ENCODE peak calls at places on chromosomes 16 and 17, in eight cellular contexts. One of them, this sample, is unnamed. For H3K4me1, the result is how much of the 10 kb centered on the place peaks cover.

GRCh38 chr16:23670137-23670776 is 8.4 kb upstream of the PLK1 start:
- DNase-seq in fibroblast of lung: peak
- DNase-seq in cardiac muscle cell: no peak
- DNase-seq in CD8-positive, alpha-beta T cell: no peak
- DNase-seq in IMR-90: peak
- DNase-seq in ascending aorta: no peak
- DNase-seq in psoas muscle: no peak
- DNase-seq in PC-3: peak
- DNase-seq in this sample: no peak

GRCh38 chr17:35373984-35374765 is 754 bp upstream of the SLFN11 start:
- DNase-seq in fibroblast of lung: peak
- DNase-seq in cardiac muscle cell: peak
- DNase-seq in CD8-positive, alpha-beta T cell: peak
- DNase-seq in IMR-90: peak
- DNase-seq in ascending aorta: peak
- DNase-seq in psoas muscle: peak
- DNase-seq in PC-3: peak
- DNase-seq in this sample: peak

GRCh38 chr17:40479754-40480480 is 21.5 kb downstream of the TNS4 start:
- DNase-seq in fibroblast of lung: no peak
- DNase-seq in cardiac muscle cell: no peak
- DNase-seq in CD8-positive, alpha-beta T cell: no peak
- DNase-seq in IMR-90: no peak
- DNase-seq in ascending aorta: no peak
- DNase-seq in psoas muscle: no peak
- DNase-seq in PC-3: peak
- DNase-seq in this sample: no peak

GRCh38 chr17:75950850-75951554 is 10.2 kb upstream of the FBF1 start:
- DNase-seq in fibroblast of lung: peak
- DNase-seq in cardiac muscle cell: no peak
- DNase-seq in CD8-positive, alpha-beta T cell: no peak
- DNase-seq in IMR-90: peak
- DNase-seq in ascending aorta: no peak
- DNase-seq in psoas muscle: no peak
- DNase-seq in PC-3: no peak
- DNase-seq in this sample: no peak

GRCh38 chr16:82735176-82735575 is 108.4 kb downstream of the CDH13 start:
- DNase-seq in fibroblast of lung: no peak
- DNase-seq in cardiac muscle cell: peak
- DNase-seq in CD8-positive, alpha-beta T cell: no peak
- DNase-seq in IMR-90: no peak
- DNase-seq in ascending aorta: no peak
- DNase-seq in psoas muscle: peak
- DNase-seq in PC-3: no peak
- DNase-seq in this sample: no peak

GRCh38 chr17:6677158-6677831 is 25.7 kb downstream of the C17orf100 start:
- DNase-seq in fibroblast of lung: no peak
- DNase-seq in cardiac muscle cell: no peak
- DNase-seq in CD8-positive, alpha-beta T cell: no peak
- DNase-seq in IMR-90: peak
- DNase-seq in ascending aorta: no peak
- DNase-seq in psoas muscle: no peak
- DNase-seq in PC-3: no peak
- DNase-seq in this sample: no peak

GRCh38 chr17:6505425-6506142 is 50.8 kb downstream of the PITPNM3 start:
- DNase-seq in fibroblast of lung: peak
- DNase-seq in cardiac muscle cell: no peak
- DNase-seq in CD8-positive, alpha-beta T cell: no peak
- DNase-seq in IMR-90: peak
- DNase-seq in ascending aorta: no peak
- DNase-seq in psoas muscle: no peak
- DNase-seq in PC-3: peak
- DNase-seq in this sample: no peak

GRCh38 chr17:79680381-79680780 is 50.4 kb upstream of the ENPP7 start:
- DNase-seq in fibroblast of lung: no peak
- DNase-seq in cardiac muscle cell: no peak
- DNase-seq in CD8-positive, alpha-beta T cell: no peak
- DNase-seq in IMR-90: no peak
- DNase-seq in ascending aorta: no peak
- DNase-seq in psoas muscle: no peak
- DNase-seq in PC-3: no peak
- DNase-seq in this sample: no peak

GRCh38 chr17:81428945-81429344 is 33.7 kb downstream of the BAHCC1 start:
- DNase-seq in fibroblast of lung: no peak
- DNase-seq in cardiac muscle cell: no peak
- DNase-seq in CD8-positive, alpha-beta T cell: no peak
- DNase-seq in IMR-90: no peak
- DNase-seq in ascending aorta: no peak
- DNase-seq in psoas muscle: no peak
- DNase-seq in PC-3: no peak
- DNase-seq in this sample: no peak

GRCh38 chr16:58280146-58280845 is 14.5 kb downstream of the PRSS54 start:
- DNase-seq in fibroblast of lung: no peak
- DNase-seq in cardiac muscle cell: no peak
- DNase-seq in CD8-positive, alpha-beta T cell: no peak
- DNase-seq in IMR-90: no peak
- DNase-seq in ascending aorta: no peak
- DNase-seq in psoas muscle: no peak
- DNase-seq in PC-3: no peak
- DNase-seq in this sample: no peak

GRCh38 chr17:74280093-74280513 is 6.1 kb downstream of the DNAI2 start:
- DNase-seq in fibroblast of lung: no peak
- DNase-seq in cardiac muscle cell: no peak
- DNase-seq in CD8-positive, alpha-beta T cell: peak
- DNase-seq in IMR-90: no peak
- DNase-seq in ascending aorta: no peak
- DNase-seq in psoas muscle: no peak
- DNase-seq in PC-3: no peak
- DNase-seq in this sample: no peak

GRCh38 chr17:55162556-55162946 is 102.2 kb upstream of the HLF start:
- DNase-seq in fibroblast of lung: no peak
- DNase-seq in cardiac muscle cell: no peak
- DNase-seq in CD8-positive, alpha-beta T cell: no peak
- DNase-seq in IMR-90: no peak
- DNase-seq in ascending aorta: no peak
- DNase-seq in psoas muscle: no peak
- DNase-seq in PC-3: no peak
- DNase-seq in this sample: no peak

GRCh38 chr16:15796885-15797284 is 59.9 kb downstream of the MYH11 start:
- DNase-seq in fibroblast of lung: no peak
- DNase-seq in cardiac muscle cell: no peak
- DNase-seq in CD8-positive, alpha-beta T cell: no peak
- DNase-seq in IMR-90: no peak
- DNase-seq in ascending aorta: no peak
- DNase-seq in psoas muscle: no peak
- DNase-seq in PC-3: no peak
- DNase-seq in this sample: no peak

GRCh38 chr16:57533618-57534336 is 2.6 kb downstream of the CCDC102A start:
- DNase-seq in fibroblast of lung: no peak
- DNase-seq in cardiac muscle cell: peak
- DNase-seq in CD8-positive, alpha-beta T cell: peak
- DNase-seq in IMR-90: no peak
- DNase-seq in ascending aorta: peak
- DNase-seq in psoas muscle: no peak
- DNase-seq in PC-3: no peak
- DNase-seq in this sample: peak

GRCh38 chr16:56337858-56338325 is 87.5 kb downstream of the AMFR start:
- DNase-seq in fibroblast of lung: no peak
- DNase-seq in cardiac muscle cell: no peak
- DNase-seq in CD8-positive, alpha-beta T cell: no peak
- DNase-seq in IMR-90: no peak
- DNase-seq in ascending aorta: no peak
- DNase-seq in psoas muscle: no peak
- DNase-seq in PC-3: no peak
- DNase-seq in this sample: no peak

GRCh38 chr16:6977906-6978305 is 354.7 kb upstream of the RBFOX1 start:
- DNase-seq in fibroblast of lung: no peak
- DNase-seq in cardiac muscle cell: no peak
- DNase-seq in CD8-positive, alpha-beta T cell: no peak
- DNase-seq in IMR-90: no peak
- DNase-seq in ascending aorta: no peak
- DNase-seq in psoas muscle: no peak
- DNase-seq in PC-3: no peak
- DNase-seq in this sample: no peak

GRCh38 chr17:59785091-59785799 is 77.8 kb downstream of the VMP1 start:
- DNase-seq in fibroblast of lung: peak
- DNase-seq in cardiac muscle cell: no peak
- DNase-seq in CD8-positive, alpha-beta T cell: no peak
- DNase-seq in IMR-90: no peak
- DNase-seq in ascending aorta: no peak
- DNase-seq in psoas muscle: no peak
- DNase-seq in PC-3: peak
- DNase-seq in this sample: no peak

GRCh38 chr16:75750516-75750915 is 24.2 kb upstream of the CPHXL start:
- DNase-seq in fibroblast of lung: no peak
- DNase-seq in cardiac muscle cell: no peak
- DNase-seq in CD8-positive, alpha-beta T cell: no peak
- DNase-seq in IMR-90: no peak
- DNase-seq in ascending aorta: no peak
- DNase-seq in psoas muscle: no peak
- DNase-seq in PC-3: no peak
- DNase-seq in this sample: no peak

GRCh38 chr16:11056989-11057645 is 112.8 kb downstream of the CLEC16A start:
- DNase-seq in fibroblast of lung: peak
- DNase-seq in cardiac muscle cell: no peak
- DNase-seq in CD8-positive, alpha-beta T cell: no peak
- DNase-seq in IMR-90: no peak
- DNase-seq in ascending aorta: no peak
- DNase-seq in psoas muscle: no peak
- DNase-seq in PC-3: no peak
- DNase-seq in this sample: no peak

GRCh38 chr16:79071424-79071823 is 529.1 kb downstream of the MAF start:
- DNase-seq in fibroblast of lung: no peak
- DNase-seq in cardiac muscle cell: peak
- DNase-seq in CD8-positive, alpha-beta T cell: no peak
- DNase-seq in IMR-90: no peak
- DNase-seq in ascending aorta: no peak
- DNase-seq in psoas muscle: no peak
- DNase-seq in PC-3: no peak
- DNase-seq in this sample: peak

GRCh38 chr17:47815106-47815918 is 6.3 kb downstream of the OSBPL7 start:
- DNase-seq in fibroblast of lung: no peak
- DNase-seq in cardiac muscle cell: no peak
- DNase-seq in CD8-positive, alpha-beta T cell: no peak
- DNase-seq in IMR-90: no peak
- DNase-seq in ascending aorta: no peak
- DNase-seq in psoas muscle: no peak
- DNase-seq in PC-3: no peak
- DNase-seq in this sample: no peak

DNA sequence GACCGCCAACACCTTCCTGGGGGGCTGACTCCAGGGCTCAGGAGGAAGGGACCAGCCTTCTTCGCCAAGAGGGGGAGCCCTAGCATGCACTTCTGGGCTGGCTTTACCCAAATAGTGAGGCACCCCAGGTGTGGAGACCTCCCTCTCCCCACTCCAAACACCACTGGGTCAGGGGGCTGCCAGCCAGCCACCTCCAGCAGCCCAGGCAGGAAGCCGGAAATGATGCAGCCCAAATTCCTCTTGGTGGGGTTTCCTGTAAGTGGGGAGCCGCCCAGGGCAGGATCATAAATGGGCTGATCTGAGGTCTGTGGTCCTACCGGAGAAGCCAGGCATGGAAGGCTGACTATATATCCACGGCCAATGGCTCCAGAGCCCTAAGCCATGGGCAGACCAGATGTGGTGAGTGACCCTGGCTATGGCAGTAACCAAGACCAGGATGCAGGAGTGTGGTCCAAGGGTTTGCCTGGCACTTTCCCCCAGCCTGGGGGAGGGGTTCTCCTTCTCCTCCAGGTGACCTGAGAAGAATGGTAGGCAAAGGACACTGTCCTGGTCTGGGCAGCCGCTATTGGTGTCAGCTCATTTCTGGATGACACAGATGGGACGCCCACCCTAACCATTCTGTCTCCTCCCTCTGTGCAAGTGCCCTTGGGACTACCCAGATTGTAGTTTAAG is 4.2 kb downstream of the GIT1 start:
- DNase-seq in fibroblast of lung: no peak
- DNase-seq in cardiac muscle cell: no peak
- DNase-seq in CD8-positive, alpha-beta T cell: no peak
- DNase-seq in IMR-90: no peak
- DNase-seq in ascending aorta: no peak
- DNase-seq in psoas muscle: no peak
- DNase-seq in PC-3: no peak
- DNase-seq in this sample: no peak
- H3K4me1 ChIP-seq in fibroblast of lung: under half
- H3K4me1 ChIP-seq in cardiac muscle cell: under half
- H3K4me1 ChIP-seq in CD8-positive, alpha-beta T cell: half or more
- H3K4me1 ChIP-seq in IMR-90: under half
- H3K4me1 ChIP-seq in ascending aorta: under half
- H3K4me1 ChIP-seq in psoas muscle: half or more
- H3K4me1 ChIP-seq in PC-3: under half
- H3K4me1 ChIP-seq in this sample: under half

GRCh38 chr16:89923640-89924297 is 627 bp downstream of the TUBB3 start:
- DNase-seq in fibroblast of lung: no peak
- DNase-seq in cardiac muscle cell: no peak
- DNase-seq in CD8-positive, alpha-beta T cell: no peak
- DNase-seq in IMR-90: no peak
- DNase-seq in ascending aorta: no peak
- DNase-seq in psoas muscle: no peak
- DNase-seq in PC-3: no peak
- DNase-seq in this sample: no peak
- H3K4me1 ChIP-seq in fibroblast of lung: under half
- H3K4me1 ChIP-seq in cardiac muscle cell: under half
- H3K4me1 ChIP-seq in CD8-positive, alpha-beta T cell: under half
- H3K4me1 ChIP-seq in IMR-90: under half
- H3K4me1 ChIP-seq in ascending aorta: under half
- H3K4me1 ChIP-seq in psoas muscle: under half
- H3K4me1 ChIP-seq in PC-3: under half
- H3K4me1 ChIP-seq in this sample: under half

GRCh38 chr17:42365136-42365535 is 23.1 kb downstream of the STAT3 start:
- DNase-seq in fibroblast of lung: no peak
- DNase-seq in cardiac muscle cell: no peak
- DNase-seq in CD8-positive, alpha-beta T cell: no peak
- DNase-seq in IMR-90: peak
- DNase-seq in ascending aorta: peak
- DNase-seq in psoas muscle: no peak
- DNase-seq in PC-3: no peak
- DNase-seq in this sample: no peak
- H3K4me1 ChIP-seq in fibroblast of lung: under half
- H3K4me1 ChIP-seq in cardiac muscle cell: under half
- H3K4me1 ChIP-seq in CD8-positive, alpha-beta T cell: under half
- H3K4me1 ChIP-seq in IMR-90: under half
- H3K4me1 ChIP-seq in ascending aorta: under half
- H3K4me1 ChIP-seq in psoas muscle: half or more
- H3K4me1 ChIP-seq in PC-3: under half
- H3K4me1 ChIP-seq in this sample: under half

DNA sequence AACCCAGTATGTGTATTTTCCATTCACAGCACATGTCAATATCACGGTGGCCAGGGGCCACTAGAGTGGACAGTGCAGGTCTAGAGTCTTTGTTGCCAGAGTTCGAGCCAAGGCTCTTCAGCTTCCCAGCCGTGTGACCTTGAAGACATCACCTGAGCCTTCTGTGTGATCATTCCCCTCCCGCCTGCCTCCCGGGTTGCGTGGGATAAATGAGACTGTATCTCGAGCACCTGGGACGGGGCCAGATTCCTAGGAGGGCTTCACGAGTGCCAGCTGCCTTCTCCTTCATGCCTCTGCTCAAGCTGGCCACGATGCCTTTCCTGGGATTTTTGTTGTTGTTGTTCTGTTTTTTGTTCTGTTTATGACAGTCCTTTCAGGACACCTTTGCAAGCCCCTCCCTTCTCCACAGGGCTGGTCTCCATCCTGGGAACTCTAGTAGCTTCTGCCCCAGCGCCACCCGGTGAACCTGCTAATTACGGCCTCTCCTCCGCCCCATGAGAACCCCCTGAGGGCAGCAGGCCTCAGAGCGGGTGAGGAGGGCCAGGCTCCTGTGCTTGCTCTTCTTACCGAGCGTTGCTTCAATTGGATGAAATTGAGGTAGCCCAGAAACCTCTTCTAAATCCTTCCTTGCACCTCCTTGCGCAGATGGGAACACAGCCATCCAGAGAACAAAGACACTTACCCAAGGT is 3.9 kb downstream of the SPNS2 start:
- DNase-seq in fibroblast of lung: no peak
- DNase-seq in cardiac muscle cell: no peak
- DNase-seq in CD8-positive, alpha-beta T cell: no peak
- DNase-seq in IMR-90: no peak
- DNase-seq in ascending aorta: no peak
- DNase-seq in psoas muscle: no peak
- DNase-seq in PC-3: no peak
- DNase-seq in this sample: no peak
- H3K4me1 ChIP-seq in fibroblast of lung: under half
- H3K4me1 ChIP-seq in cardiac muscle cell: under half
- H3K4me1 ChIP-seq in CD8-positive, alpha-beta T cell: under half
- H3K4me1 ChIP-seq in IMR-90: under half
- H3K4me1 ChIP-seq in ascending aorta: under half
- H3K4me1 ChIP-seq in psoas muscle: under half
- H3K4me1 ChIP-seq in PC-3: under half
- H3K4me1 ChIP-seq in this sample: half or more

This sample was measured in body of pancreas.